ENCODE peak calls at places on chromosomes 5 and 9, in nine cellular contexts. Z is PC-3; U is brain microvascular endothelial cell; Y is pancreas; F is right cardiac atrium; H is CD4-positive, alpha-beta memory T cell; C is AG04450; R is ovary; K is heart right ventricle. V is an unnamed sample. For H3K27me3, the result is how much of the 10 kb centered on the place peaks cover.

GRCh38 chr5:139275536-139276297 is 17.8 kb upstream of the MATR3 start:
- DNase-seq in Z (peak), U (no peak), Y (no peak), F (no peak), H (no peak), C (no peak), R (no peak), K (no peak), V (no peak)

GRCh38 chr5:89030781-89031180 is 147.8 kb upstream of the MEF2C start:
- DNase-seq in Z (no peak), U (no peak), Y (no peak), F (no peak), H (no peak), C (no peak), R (no peak), K (no peak), V (no peak)

GRCh38 chr5:9233712-9234111 is 312.2 kb downstream of the SEMA5A start:
- DNase-seq in Z (no peak), U (peak), Y (no peak), F (no peak), H (no peak), C (no peak), R (no peak), K (no peak), V (no peak)

GRCh38 chr9:132894343-132894742 is 15.6 kb downstream of the SPACA9 start:
- DNase-seq in Z (peak), U (no peak), Y (no peak), F (no peak), H (no peak), C (no peak), R (no peak), K (no peak), V (no peak)

GRCh38 chr5:50889790-50890189 is 223.4 kb downstream of the PARP8 start:
- DNase-seq in Z (no peak), U (no peak), Y (no peak), F (no peak), H (no peak), C (no peak), R (no peak), K (no peak), V (no peak)

GRCh38 chr5:96090205-96090604 is 128.6 kb upstream of the ELL2 start:
- DNase-seq in Z (no peak), U (no peak), Y (no peak), F (no peak), H (no peak), C (no peak), R (no peak), K (no peak), V (no peak)

GRCh38 chr5:43008369-43009158 is 31.6 kb downstream of the ANXA2R start:
- DNase-seq in Z (peak), U (peak), Y (peak), F (peak), H (peak), C (peak), R (peak), K (peak), V (peak)

GRCh38 chr5:40288791-40289475 is 390.8 kb upstream of the PTGER4 start:
- DNase-seq in Z (no peak), U (no peak), Y (no peak), F (no peak), H (no peak), C (no peak), R (no peak), K (no peak), V (no peak)

GRCh38 chr5:9455826-9456434 is 89.9 kb downstream of the SEMA5A start:
- DNase-seq in Z (no peak), U (no peak), Y (no peak), F (no peak), H (no peak), C (no peak), R (no peak), K (no peak), V (no peak)

GRCh38 chr9:98375138-98375726 is 119.8 kb upstream of the TBC1D2 start:
- DNase-seq in Z (peak), U (peak), Y (no peak), F (no peak), H (no peak), C (peak), R (no peak), K (no peak), V (no peak)

GRCh38 chr5:142977363-142978051 is 207.3 kb downstream of the ARHGAP26 start:
- DNase-seq in Z (peak), U (peak), Y (no peak), F (no peak), H (peak), C (peak), R (no peak), K (no peak), V (peak)

DNA sequence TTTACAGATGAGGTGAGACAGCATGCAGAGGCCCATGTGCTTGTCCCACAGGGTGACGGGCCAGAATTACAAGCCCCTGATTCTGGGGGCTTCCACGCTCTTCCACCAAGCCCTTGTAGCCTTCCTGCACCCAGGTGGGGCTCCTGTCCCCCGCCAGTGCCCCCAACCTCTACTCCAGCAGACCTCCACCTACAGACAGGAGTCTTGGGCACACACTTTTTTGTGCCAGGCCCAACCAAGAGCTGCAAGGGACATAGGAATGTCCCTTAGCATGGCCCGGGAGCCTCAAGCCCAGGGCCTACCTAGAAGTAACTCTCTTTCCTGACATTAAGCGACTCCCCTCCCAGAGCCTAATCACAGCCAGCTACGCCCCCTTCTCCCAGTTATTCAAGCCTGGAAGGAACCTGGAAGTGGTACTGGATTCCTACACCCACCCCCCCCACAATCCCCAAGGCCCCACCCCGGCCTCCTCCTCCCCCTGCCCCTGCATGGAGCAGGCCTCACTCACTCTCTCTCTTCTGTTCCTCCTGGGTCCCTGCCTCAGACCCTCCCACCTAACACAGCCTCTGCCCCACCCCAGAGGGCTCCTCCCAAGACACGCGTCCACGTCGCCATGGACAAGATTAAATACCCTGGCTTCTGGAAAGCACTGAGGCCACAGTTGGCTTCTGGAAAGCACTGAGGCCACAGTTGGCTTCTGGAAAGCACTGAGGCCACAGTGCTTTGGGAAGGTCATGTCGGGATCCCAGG is 30.5 kb downstream of the ADAMTS2 start:
- DNase-seq in Z (no peak), U (no peak), Y (no peak), F (peak), H (no peak), C (no peak), R (peak), K (peak), V (no peak)
- H3K27ac ChIP-seq in Z (no peak), U (peak), Y (no peak), F (peak), H (no peak), C (peak), R (peak), K (peak), V (no peak)

DNA sequence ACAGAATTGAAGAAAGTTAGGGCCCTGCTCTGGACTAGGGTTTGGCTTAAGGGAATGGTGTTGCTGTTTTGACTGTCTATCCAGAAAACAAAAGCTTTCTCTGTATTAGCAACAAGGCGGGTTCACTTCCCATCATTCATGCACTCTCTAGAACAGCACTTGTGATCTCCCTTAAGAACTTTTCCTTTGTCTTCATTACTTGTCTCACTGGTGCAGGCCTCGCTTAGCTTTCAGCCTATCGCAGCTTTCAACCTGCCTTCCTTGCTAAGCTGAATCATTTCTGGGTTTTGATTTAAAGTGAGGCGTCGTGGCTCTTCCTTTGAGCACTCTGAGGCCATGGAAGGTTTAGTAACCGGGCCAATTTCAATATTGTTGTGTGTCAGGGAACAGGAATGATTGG is 35.2 kb upstream of the LPCAT1 start:
- DNase-seq in Z (no peak), U (no peak), Y (no peak), F (no peak), H (no peak), C (no peak), R (no peak), K (no peak), V (no peak)
- H3K27me3 ChIP-seq in Z (under half), U (under half), Y (under half), F (under half), H (under half), C (under half), R (under half), K (under half), V (under half)

GRCh38 chr9:70134360-70134759 is 90.7 kb downstream of the MAMDC2 start:
- DNase-seq in Z (no peak), U (no peak), Y (no peak), F (no peak), H (no peak), C (no peak), R (no peak), K (no peak), V (no peak)
- H3K27ac ChIP-seq in Z (no peak), U (no peak), Y (no peak), F (no peak), H (no peak), C (no peak), R (no peak), K (no peak), V (no peak)

GRCh38 chr5:83475540-83476469 is 4.3 kb downstream of the VCAN start:
- DNase-seq in Z (peak), U (peak), Y (no peak), F (no peak), H (no peak), C (peak), R (no peak), K (no peak), V (no peak)

GRCh38 chr5:83474986-83475385 is 3.4 kb downstream of the VCAN start:
- DNase-seq in Z (peak), U (no peak), Y (no peak), F (no peak), H (no peak), C (no peak), R (no peak), K (no peak), V (no peak)

GRCh38 chr5:83472508-83473343 is 1.2 kb downstream of the VCAN start:
- DNase-seq in Z (no peak), U (no peak), Y (peak), F (peak), H (no peak), C (no peak), R (peak), K (peak), V (no peak)

GRCh38 chr5:83473344-83474169 is 2.0 kb downstream of the VCAN start:
- DNase-seq in Z (peak), U (peak), Y (peak), F (peak), H (peak), C (peak), R (peak), K (peak), V (no peak)

GRCh38 chr5:83474170-83474796 is 2.7 kb downstream of the VCAN start:
- DNase-seq in Z (peak), U (peak), Y (peak), F (peak), H (no peak), C (peak), R (peak), K (peak), V (no peak)
- H3K27me3 ChIP-seq in Z (under half), U (under half), Y (under half), F (under half), H (under half), C (under half), R (under half), K (half or more), V (half or more)

GRCh38 chr5:126594676-126595485 is at the start of gene ALDH7A1:
- DNase-seq in Z (peak), U (peak), Y (peak), F (peak), H (peak), C (peak), R (peak), K (peak), V (peak)
- H3K27ac ChIP-seq in Z (peak), U (peak), Y (peak), F (peak), H (no peak), C (peak), R (peak), K (peak), V (no peak)

GRCh38 chr5:162529886-162530285 is 462.3 kb downstream of the GABRG2 start:
- DNase-seq in Z (no peak), U (no peak), Y (no peak), F (no peak), H (no peak), C (no peak), R (no peak), K (no peak), V (no peak)
- H3K27me3 ChIP-seq in Z (under half), U (under half), Y (under half), F (under half), H (under half), C (under half), R (under half), K (under half), V (under half)

GRCh38 chr5:14698495-14698894 is 34.0 kb downstream of the OTULIN start:
- DNase-seq in Z (no peak), U (no peak), Y (no peak), F (no peak), H (no peak), C (no peak), R (no peak), K (no peak), V (no peak)

GRCh38 chr5:14696057-14696456 is 31.5 kb downstream of the OTULIN start:
- DNase-seq in Z (no peak), U (no peak), Y (no peak), F (no peak), H (no peak), C (no peak), R (no peak), K (no peak), V (no peak)

GRCh38 chr5:14693070-14693469 is 28.6 kb downstream of the OTULIN start:
- DNase-seq in Z (no peak), U (no peak), Y (no peak), F (no peak), H (no peak), C (no peak), R (no peak), K (no peak), V (no peak)

GRCh38 chr5:14696851-14697250 is 32.3 kb downstream of the OTULIN start:
- DNase-seq in Z (no peak), U (no peak), Y (no peak), F (no peak), H (no peak), C (no peak), R (no peak), K (no peak), V (no peak)

GRCh38 chr5:14695152-14695551 is 30.6 kb downstream of the OTULIN start:
- DNase-seq in Z (no peak), U (no peak), Y (no peak), F (no peak), H (no peak), C (no peak), R (no peak), K (no peak), V (no peak)
- H3K27ac ChIP-seq in Z (no peak), U (no peak), Y (no peak), F (no peak), H (no peak), C (no peak), R (no peak), K (no peak), V (no peak)

GRCh38 chr5:3605298-3606010 is 9.8 kb downstream of the IRX1 start:
- DNase-seq in Z (no peak), U (no peak), Y (no peak), F (no peak), H (no peak), C (no peak), R (no peak), K (no peak), V (no peak)

GRCh38 chr5:3607541-3608147 is 12.0 kb downstream of the IRX1 start:
- DNase-seq in Z (no peak), U (no peak), Y (no peak), F (no peak), H (no peak), C (no peak), R (no peak), K (no peak), V (no peak)

GRCh38 chr5:3609120-3609681 is 13.6 kb downstream of the IRX1 start:
- DNase-seq in Z (no peak), U (no peak), Y (no peak), F (no peak), H (no peak), C (no peak), R (no peak), K (no peak), V (no peak)

GRCh38 chr5:3604501-3604900 is 8.9 kb downstream of the IRX1 start:
- DNase-seq in Z (no peak), U (no peak), Y (no peak), F (no peak), H (no peak), C (no peak), R (no peak), K (no peak), V (no peak)

GRCh38 chr5:3606121-3606831 is 10.6 kb downstream of the IRX1 start:
- DNase-seq in Z (no peak), U (no peak), Y (no peak), F (no peak), H (no peak), C (no peak), R (no peak), K (no peak), V (no peak)
- H3K27me3 ChIP-seq in Z (under half), U (under half), Y (under half), F (under half), H (under half), C (under half), R (under half), K (half or more), V (under half)

GRCh38 chr5:57207681-57208080 is 33.8 kb downstream of the GPBP1 start:
- DNase-seq in Z (no peak), U (no peak), Y (no peak), F (peak), H (no peak), C (no peak), R (no peak), K (peak), V (no peak)

GRCh38 chr5:57207007-57207653 is 33.3 kb downstream of the GPBP1 start:
- DNase-seq in Z (no peak), U (no peak), Y (no peak), F (no peak), H (no peak), C (no peak), R (no peak), K (no peak), V (no peak)

GRCh38 chr5:57209316-57210040 is 35.6 kb downstream of the GPBP1 start:
- DNase-seq in Z (peak), U (no peak), Y (no peak), F (no peak), H (no peak), C (no peak), R (no peak), K (no peak), V (no peak)

GRCh38 chr5:57211039-57211438 is 37.2 kb downstream of the GPBP1 start:
- DNase-seq in Z (no peak), U (no peak), Y (no peak), F (no peak), H (no peak), C (no peak), R (no peak), K (no peak), V (no peak)

GRCh38 chr5:57210633-57211032 is 36.8 kb downstream of the GPBP1 start:
- DNase-seq in Z (no peak), U (no peak), Y (no peak), F (no peak), H (no peak), C (no peak), R (no peak), K (no peak), V (no peak)
- H3K27ac ChIP-seq in Z (no peak), U (no peak), Y (no peak), F (no peak), H (no peak), C (no peak), R (no peak), K (peak), V (no peak)

DNA sequence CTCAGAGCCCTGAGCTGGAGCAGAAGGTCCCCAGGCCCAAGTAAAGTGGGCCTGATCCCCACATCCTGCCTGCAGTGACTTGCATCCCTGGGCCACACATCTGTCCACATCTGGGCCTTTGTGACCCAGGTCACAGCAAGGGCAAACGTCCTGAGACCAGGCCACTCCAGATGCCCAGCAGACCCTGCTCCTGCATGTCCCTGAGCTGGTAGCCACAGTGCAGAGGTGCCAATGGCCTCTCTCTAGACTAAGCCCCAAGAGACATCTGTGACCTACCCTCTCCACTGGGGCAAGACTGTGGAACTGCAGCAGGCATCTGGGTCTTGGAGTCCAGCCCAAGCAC is 2.5 kb downstream of the FLT4 start:
- DNase-seq in Z (no peak), U (no peak), Y (no peak), F (no peak), H (no peak), C (no peak), R (no peak), K (no peak), V (no peak)
- H3K27me3 ChIP-seq in Z (half or more), U (under half), Y (under half), F (under half), H (under half), C (under half), R (under half), K (under half), V (under half)